ENCODE peak calls at places on chromosomes 13 and 19, in six cellular contexts. Z, T, I, L, V and A are unnamed samples.

GRCh38 chr19:7863157-7863970 is 10.8 kb downstream of the PRR36 start:
- DNase-seq in L (no peak), I (no peak), T (peak; percentile 86), V (no peak), Z (no peak), A (no peak)

GRCh38 chr13:37870895-37871550 is 1.5 kb upstream of the TRPC4 start:
- DNase-seq in I (no peak), V (no peak), L (no peak), Z (no peak), T (peak; percentile 77), A (no peak)

GRCh38 chr13:48928781-48929430 is 46.8 kb upstream of the FNDC3A start:
- DNase-seq in Z (no peak), V (no peak), I (no peak), T (no peak), L (no peak), A (no peak)

GRCh38 chr19:49558591-49558990 is 21.8 kb downstream of the NOSIP start:
- DNase-seq in T (no peak), Z (no peak), I (no peak), V (no peak), L (no peak), A (no peak)

GRCh38 chr13:50452761-50453160 is 390.7 kb downstream of the DLEU7 start:
- DNase-seq in Z (no peak), I (no peak), V (no peak), T (no peak), L (no peak), A (no peak)

GRCh38 chr13:113835461-113836274 is 28.2 kb downstream of the GAS6 start:
- DNase-seq in I (no peak), Z (peak; percentile 15), V (peak; percentile 47), L (no peak), T (no peak), A (no peak)

GRCh38 chr19:2320939-2321338 is 7.4 kb downstream of the LSM7 start:
- DNase-seq in T (no peak), V (no peak), I (no peak), L (no peak), Z (no peak), A (no peak)

GRCh38 chr13:114268344-114269280 is 12.8 kb upstream of the UPF3A start:
- DNase-seq in T (no peak), Z (no peak), V (no peak), I (no peak), L (no peak), A (no peak)

GRCh38 chr19:15379996-15380647 is 535 bp upstream of the AKAP8 start:
- DNase-seq in T (peak; percentile 94), V (no peak), Z (no peak), I (peak; percentile 76), L (no peak), A (peak; percentile 63)

GRCh38 chr13:64428196-64428595 is 2801.9 kb downstream of the PCDH9 start:
- DNase-seq in V (peak; percentile 49), L (no peak), T (no peak), Z (no peak), I (no peak), A (no peak)

GRCh38 chr13:21256351-21256761 is 79.9 kb downstream of the MRPL57 start:
- DNase-seq in V (no peak), I (no peak), L (no peak), T (no peak), Z (no peak), A (no peak)

GRCh38 chr19:5890099-5890498 is 13.5 kb downstream of the NDUFA11 start:
- DNase-seq in Z (no peak), L (no peak), I (no peak), V (no peak), T (no peak), A (no peak)

GRCh38 chr13:23506071-23506820 is 64.0 kb upstream of the TNFRSF19 start:
- DNase-seq in T (no peak), V (no peak), Z (no peak), I (no peak), L (no peak), A (no peak)

GRCh38 chr13:39913928-39914327 is 258.5 kb downstream of the COG6 start:
- DNase-seq in I (no peak), V (no peak), T (no peak), L (no peak), Z (no peak), A (no peak)

GRCh38 chr19:32322541-32322940 is 22.9 kb upstream of the ZNF507 start:
- DNase-seq in V (no peak), I (peak; percentile 83), Z (no peak), T (peak; percentile 28), L (no peak), A (no peak)

GRCh38 chr13:114128624-114129522 is 3.5 kb downstream of the RASA3 start:
- DNase-seq in T (no peak), Z (peak; percentile 84), V (peak; percentile 68), I (peak; percentile 94), L (peak; percentile 65), A (peak; percentile 74)

GRCh38 chr13:52127783-52128702 is 830 bp downstream of the NEK5 start:
- DNase-seq in Z (peak; percentile 25), L (peak; percentile 47), T (peak; percentile 88), I (peak; percentile 81), V (peak; percentile 16), A (peak; percentile 55)
- H3K27me3 ChIP-seq in Z (no peaks in the 10 kb centered on the region), L (no peaks in the 10 kb centered on the region), T (no peaks in the 10 kb centered on the region), I (no peaks in the 10 kb centered on the region), V (peaks cover 6% of the 10 kb centered on the region), A (no peaks in the 10 kb centered on the region)

GRCh38 chr19:57135797-57136196 is 9.2 kb downstream of the ZIM3 start:
- DNase-seq in I (no peak), Z (no peak), V (no peak), T (no peak), L (no peak), A (no peak)

GRCh38 chr19:57141699-57142098 is 3.3 kb downstream of the ZIM3 start:
- DNase-seq in I (no peak), Z (no peak), V (no peak), T (no peak), L (no peak), A (no peak)
- H3K9me3 ChIP-seq in I (no peaks in the 10 kb centered on the region), Z (no peaks in the 10 kb centered on the region), V (peaks cover 45% of the 10 kb centered on the region), T (peaks cover 26% of the 10 kb centered on the region), L (no peaks in the 10 kb centered on the region), A (no peaks in the 10 kb centered on the region)

DNA sequence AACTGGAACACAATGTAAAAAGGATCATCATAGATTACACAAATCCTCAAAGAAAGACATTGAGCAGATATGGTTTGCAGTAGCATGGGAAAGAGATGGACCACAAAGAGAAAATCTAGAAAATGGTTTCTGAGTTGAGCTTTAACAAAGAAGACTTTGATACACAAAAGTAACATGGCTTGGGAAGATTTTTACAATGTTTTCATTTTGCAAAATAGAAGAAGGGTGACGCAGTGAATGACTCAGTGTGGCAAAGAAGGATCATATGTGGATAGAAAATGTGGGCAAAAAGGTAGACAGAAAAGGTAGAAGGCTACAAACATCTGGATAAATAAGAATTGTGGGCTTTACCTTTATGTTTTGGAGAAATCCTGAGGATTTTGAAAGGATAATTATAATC is 1220.5 kb downstream of the PCDH17 start:
- DNase-seq in Z (no peak), V (no peak), I (no peak), L (no peak), T (no peak), A (no peak)
- H3K27me3 ChIP-seq in Z (no peaks in the 10 kb centered on the region), V (no peaks in the 10 kb centered on the region), I (no peaks in the 10 kb centered on the region), L (no peaks in the 10 kb centered on the region), T (no peaks in the 10 kb centered on the region), A (no peaks in the 10 kb centered on the region)

GRCh38 chr19:44007473-44007872 is 4.7 kb downstream of the ZNF230 start:
- DNase-seq in L (no peak), T (no peak), V (no peak), I (no peak), Z (no peak), A (no peak)
- H3K9me3 ChIP-seq in L (peaks cover 66% of the 10 kb centered on the region), T (peaks cover 32% of the 10 kb centered on the region), V (peaks cover 31% of the 10 kb centered on the region), I (no peaks in the 10 kb centered on the region), Z (peaks cover 60% of the 10 kb centered on the region), A (peaks cover 13% of the 10 kb centered on the region)

GRCh38 chr13:96090240-96091101 is 564 bp downstream of the HS6ST3 start:
- DNase-seq in T (peak; percentile 78), Z (peak; percentile 10), I (no peak), L (no peak), V (no peak), A (no peak)

GRCh38 chr13:96093296-96094006 is 3.5 kb downstream of the HS6ST3 start:
- DNase-seq in V (no peak), I (no peak), L (no peak), T (no peak), Z (no peak), A (no peak)

GRCh38 chr13:96089749-96090239 is at the start of gene HS6ST3:
- DNase-seq in V (no peak), I (no peak), T (peak; percentile 88), L (peak; percentile 18), Z (peak; percentile 20), A (no peak)

GRCh38 chr13:96091932-96092253 is 2.0 kb downstream of the HS6ST3 start:
- DNase-seq in T (no peak), L (no peak), I (no peak), Z (no peak), V (no peak), A (no peak)

GRCh38 chr13:96091164-96091931 is 1.4 kb downstream of the HS6ST3 start:
- DNase-seq in T (peak; percentile 80), Z (peak; percentile 13), I (no peak), V (no peak), L (peak; percentile 43), A (no peak)
- H3K27me3 ChIP-seq in T (peaks cover 78% of the 10 kb centered on the region), Z (no peaks in the 10 kb centered on the region), I (peaks cover 9% of the 10 kb centered on the region), V (peaks cover 39% of the 10 kb centered on the region), L (peaks cover 16% of the 10 kb centered on the region), A (peaks cover 20% of the 10 kb centered on the region)

GRCh38 chr19:38267780-38268430 is 3.5 kb downstream of the SPINT2 start:
- DNase-seq in Z (no peak), L (no peak), I (no peak), T (no peak), V (no peak), A (peak; percentile 62)
- H3K9me3 ChIP-seq in Z (no peaks in the 10 kb centered on the region), L (no peaks in the 10 kb centered on the region), I (no peaks in the 10 kb centered on the region), T (no peaks in the 10 kb centered on the region), V (no peaks in the 10 kb centered on the region), A (no peaks in the 10 kb centered on the region)